ENCODE peak calls at places on chromosomes 2 and 18, in nine cellular contexts. One of them, this sample, is unnamed.

GRCh38 chr18:40821596-40822243 is 1133.3 kb upstream of the PIK3C3 start:
- DNase-seq in GM10248: no peak
- DNase-seq in CD4-positive, alpha-beta T cell: no peak
- DNase-seq in KBM-7: no peak
- DNase-seq in NCI-H748 treated with DMSO at 0.1 percent for 48 hours: no peak
- DNase-seq in B cell: no peak
- DNase-seq in activated CD4-positive, alpha-beta T cell treated with anti-CD3 and anti-CD28 coated beads, Interleukin-2, amount 50 U/mL, for 24 hours: no peak
- DNase-seq in GM04503: no peak
- DNase-seq in GM06990: no peak
- DNase-seq in this sample: no peak

GRCh38 chr2:143161982-143162837 is 33.0 kb downstream of the ARHGAP15 start:
- DNase-seq in GM06990: no peak
- DNase-seq in activated CD4-positive, alpha-beta T cell treated with anti-CD3 and anti-CD28 coated beads, Interleukin-2, amount 50 U/mL, for 24 hours: peak; percentile 43
- DNase-seq in B cell: peak; percentile 61
- DNase-seq in GM10248: no peak
- DNase-seq in NCI-H748 treated with DMSO at 0.1 percent for 48 hours: peak; percentile 65
- DNase-seq in GM04503: no peak
- DNase-seq in KBM-7: peak; percentile 62
- DNase-seq in CD4-positive, alpha-beta T cell: peak; percentile 64
- DNase-seq in this sample: no peak

GRCh38 chr18:58135806-58136331 is 91.8 kb downstream of the NEDD4L start:
- DNase-seq in GM10248: peak; percentile 79
- DNase-seq in KBM-7: peak; percentile 73
- DNase-seq in CD4-positive, alpha-beta T cell: peak; percentile 23
- DNase-seq in activated CD4-positive, alpha-beta T cell treated with anti-CD3 and anti-CD28 coated beads, Interleukin-2, amount 50 U/mL, for 24 hours: peak; percentile 21
- DNase-seq in NCI-H748 treated with DMSO at 0.1 percent for 48 hours: peak; percentile 71
- DNase-seq in GM06990: no peak
- DNase-seq in GM04503: peak; percentile 21
- DNase-seq in B cell: peak; percentile 66
- DNase-seq in this sample: peak; percentile 83

GRCh38 chr2:55155764-55156221 is 76.3 kb downstream of the CLHC1 start:
- DNase-seq in GM10248: no peak
- DNase-seq in GM06990: no peak
- DNase-seq in KBM-7: no peak
- DNase-seq in activated CD4-positive, alpha-beta T cell treated with anti-CD3 and anti-CD28 coated beads, Interleukin-2, amount 50 U/mL, for 24 hours: no peak
- DNase-seq in NCI-H748 treated with DMSO at 0.1 percent for 48 hours: no peak
- DNase-seq in CD4-positive, alpha-beta T cell: no peak
- DNase-seq in B cell: no peak
- DNase-seq in GM04503: peak; percentile 80
- DNase-seq in this sample: no peak

GRCh38 chr18:23803755-23804154 is 114.5 kb downstream of the LAMA3 start:
- DNase-seq in activated CD4-positive, alpha-beta T cell treated with anti-CD3 and anti-CD28 coated beads, Interleukin-2, amount 50 U/mL, for 24 hours: no peak
- DNase-seq in NCI-H748 treated with DMSO at 0.1 percent for 48 hours: no peak
- DNase-seq in B cell: no peak
- DNase-seq in GM04503: no peak
- DNase-seq in GM10248: no peak
- DNase-seq in GM06990: no peak
- DNase-seq in CD4-positive, alpha-beta T cell: no peak
- DNase-seq in KBM-7: no peak
- DNase-seq in this sample: no peak

GRCh38 chr2:219507555-219508443 is 6.5 kb upstream of the ASIC4 start:
- DNase-seq in KBM-7: no peak
- DNase-seq in B cell: no peak
- DNase-seq in GM04503: no peak
- DNase-seq in GM10248: no peak
- DNase-seq in GM06990: no peak
- DNase-seq in CD4-positive, alpha-beta T cell: no peak
- DNase-seq in NCI-H748 treated with DMSO at 0.1 percent for 48 hours: no peak
- DNase-seq in activated CD4-positive, alpha-beta T cell treated with anti-CD3 and anti-CD28 coated beads, Interleukin-2, amount 50 U/mL, for 24 hours: no peak
- DNase-seq in this sample: no peak

GRCh38 chr2:170123593-170123992 is 54.4 kb upstream of the MYO3B start:
- DNase-seq in GM10248: no peak
- DNase-seq in B cell: no peak
- DNase-seq in activated CD4-positive, alpha-beta T cell treated with anti-CD3 and anti-CD28 coated beads, Interleukin-2, amount 50 U/mL, for 24 hours: no peak
- DNase-seq in GM06990: no peak
- DNase-seq in NCI-H748 treated with DMSO at 0.1 percent for 48 hours: no peak
- DNase-seq in KBM-7: no peak
- DNase-seq in GM04503: no peak
- DNase-seq in CD4-positive, alpha-beta T cell: no peak
- DNase-seq in this sample: no peak

GRCh38 chr2:128284841-128285240 is 33.8 kb downstream of the HS6ST1 start:
- DNase-seq in GM04503: no peak
- DNase-seq in CD4-positive, alpha-beta T cell: no peak
- DNase-seq in activated CD4-positive, alpha-beta T cell treated with anti-CD3 and anti-CD28 coated beads, Interleukin-2, amount 50 U/mL, for 24 hours: no peak
- DNase-seq in B cell: no peak
- DNase-seq in KBM-7: no peak
- DNase-seq in GM10248: no peak
- DNase-seq in GM06990: no peak
- DNase-seq in NCI-H748 treated with DMSO at 0.1 percent for 48 hours: no peak
- DNase-seq in this sample: no peak

GRCh38 chr2:129810521-129810920 is 168.9 kb upstream of the RAB6C start:
- DNase-seq in GM06990: no peak
- DNase-seq in GM04503: no peak
- DNase-seq in NCI-H748 treated with DMSO at 0.1 percent for 48 hours: no peak
- DNase-seq in KBM-7: no peak
- DNase-seq in B cell: no peak
- DNase-seq in activated CD4-positive, alpha-beta T cell treated with anti-CD3 and anti-CD28 coated beads, Interleukin-2, amount 50 U/mL, for 24 hours: no peak
- DNase-seq in CD4-positive, alpha-beta T cell: no peak
- DNase-seq in GM10248: no peak
- DNase-seq in this sample: no peak

GRCh38 chr2:118861741-118862140 is 14.3 kb upstream of the EN1 start:
- DNase-seq in CD4-positive, alpha-beta T cell: no peak
- DNase-seq in GM10248: no peak
- DNase-seq in GM04503: no peak
- DNase-seq in B cell: no peak
- DNase-seq in GM06990: no peak
- DNase-seq in KBM-7: no peak
- DNase-seq in activated CD4-positive, alpha-beta T cell treated with anti-CD3 and anti-CD28 coated beads, Interleukin-2, amount 50 U/mL, for 24 hours: no peak
- DNase-seq in NCI-H748 treated with DMSO at 0.1 percent for 48 hours: no peak
- DNase-seq in this sample: no peak

GRCh38 chr2:138504092-138504491 is 2.5 kb downstream of the SPOPL start:
- DNase-seq in GM10248: no peak
- DNase-seq in NCI-H748 treated with DMSO at 0.1 percent for 48 hours: no peak
- DNase-seq in KBM-7: no peak
- DNase-seq in CD4-positive, alpha-beta T cell: no peak
- DNase-seq in GM06990: no peak
- DNase-seq in activated CD4-positive, alpha-beta T cell treated with anti-CD3 and anti-CD28 coated beads, Interleukin-2, amount 50 U/mL, for 24 hours: no peak
- DNase-seq in GM04503: no peak
- DNase-seq in B cell: no peak
- DNase-seq in this sample: no peak

GRCh38 chr2:20198796-20199361 is 26.1 kb downstream of the SDC1 start:
- DNase-seq in B cell: no peak
- DNase-seq in GM06990: no peak
- DNase-seq in CD4-positive, alpha-beta T cell: no peak
- DNase-seq in NCI-H748 treated with DMSO at 0.1 percent for 48 hours: no peak
- DNase-seq in activated CD4-positive, alpha-beta T cell treated with anti-CD3 and anti-CD28 coated beads, Interleukin-2, amount 50 U/mL, for 24 hours: no peak
- DNase-seq in KBM-7: no peak
- DNase-seq in GM04503: no peak
- DNase-seq in GM10248: no peak
- DNase-seq in this sample: no peak

GRCh38 chr2:117985092-117985491 is 28.8 kb downstream of the CCDC93 start:
- DNase-seq in NCI-H748 treated with DMSO at 0.1 percent for 48 hours: no peak
- DNase-seq in GM06990: no peak
- DNase-seq in CD4-positive, alpha-beta T cell: no peak
- DNase-seq in B cell: no peak
- DNase-seq in activated CD4-positive, alpha-beta T cell treated with anti-CD3 and anti-CD28 coated beads, Interleukin-2, amount 50 U/mL, for 24 hours: no peak
- DNase-seq in KBM-7: no peak
- DNase-seq in GM04503: no peak
- DNase-seq in GM10248: no peak
- DNase-seq in this sample: no peak

GRCh38 chr18:74608681-74609080 is 11.0 kb downstream of the ZNF407 start:
- DNase-seq in KBM-7: no peak
- DNase-seq in GM10248: no peak
- DNase-seq in activated CD4-positive, alpha-beta T cell treated with anti-CD3 and anti-CD28 coated beads, Interleukin-2, amount 50 U/mL, for 24 hours: no peak
- DNase-seq in GM06990: no peak
- DNase-seq in NCI-H748 treated with DMSO at 0.1 percent for 48 hours: no peak
- DNase-seq in GM04503: no peak
- DNase-seq in B cell: no peak
- DNase-seq in CD4-positive, alpha-beta T cell: no peak
- DNase-seq in this sample: no peak

GRCh38 chr2:96493072-96493471 is 12.1 kb downstream of the NEURL3 start:
- DNase-seq in B cell: peak; percentile 23
- DNase-seq in GM10248: no peak
- DNase-seq in CD4-positive, alpha-beta T cell: no peak
- DNase-seq in activated CD4-positive, alpha-beta T cell treated with anti-CD3 and anti-CD28 coated beads, Interleukin-2, amount 50 U/mL, for 24 hours: no peak
- DNase-seq in NCI-H748 treated with DMSO at 0.1 percent for 48 hours: no peak
- DNase-seq in KBM-7: no peak
- DNase-seq in GM04503: no peak
- DNase-seq in GM06990: no peak
- DNase-seq in this sample: no peak

GRCh38 chr18:57258131-57258777 is 94.1 kb upstream of the ST8SIA3 start:
- DNase-seq in GM04503: no peak
- DNase-seq in NCI-H748 treated with DMSO at 0.1 percent for 48 hours: no peak
- DNase-seq in B cell: no peak
- DNase-seq in GM10248: no peak
- DNase-seq in GM06990: no peak
- DNase-seq in KBM-7: no peak
- DNase-seq in activated CD4-positive, alpha-beta T cell treated with anti-CD3 and anti-CD28 coated beads, Interleukin-2, amount 50 U/mL, for 24 hours: no peak
- DNase-seq in CD4-positive, alpha-beta T cell: no peak
- DNase-seq in this sample: no peak

GRCh38 chr2:229344151-229344551 is 73.1 kb upstream of the PID1 start:
- DNase-seq in GM06990: no peak
- DNase-seq in GM10248: no peak
- DNase-seq in KBM-7: no peak
- DNase-seq in activated CD4-positive, alpha-beta T cell treated with anti-CD3 and anti-CD28 coated beads, Interleukin-2, amount 50 U/mL, for 24 hours: no peak
- DNase-seq in B cell: no peak
- DNase-seq in NCI-H748 treated with DMSO at 0.1 percent for 48 hours: no peak
- DNase-seq in CD4-positive, alpha-beta T cell: no peak
- DNase-seq in GM04503: peak; percentile 78
- DNase-seq in this sample: no peak

GRCh38 chr2:55157474-55157884 is 74.6 kb downstream of the CLHC1 start:
- DNase-seq in CD4-positive, alpha-beta T cell: no peak
- DNase-seq in NCI-H748 treated with DMSO at 0.1 percent for 48 hours: no peak
- DNase-seq in GM10248: no peak
- DNase-seq in B cell: no peak
- DNase-seq in activated CD4-positive, alpha-beta T cell treated with anti-CD3 and anti-CD28 coated beads, Interleukin-2, amount 50 U/mL, for 24 hours: no peak
- DNase-seq in KBM-7: no peak
- DNase-seq in GM06990: peak; percentile 25
- DNase-seq in GM04503: peak; percentile 42
- DNase-seq in this sample: no peak

GRCh38 chr2:159506764-159507406 is 109.5 kb downstream of the BAZ2B start:
- DNase-seq in GM04503: no peak
- DNase-seq in CD4-positive, alpha-beta T cell: no peak
- DNase-seq in GM06990: no peak
- DNase-seq in KBM-7: no peak
- DNase-seq in B cell: no peak
- DNase-seq in NCI-H748 treated with DMSO at 0.1 percent for 48 hours: no peak
- DNase-seq in activated CD4-positive, alpha-beta T cell treated with anti-CD3 and anti-CD28 coated beads, Interleukin-2, amount 50 U/mL, for 24 hours: no peak
- DNase-seq in GM10248: no peak
- DNase-seq in this sample: no peak

GRCh38 chr18:77114564-77115391 is 17.8 kb downstream of the MBP start:
- DNase-seq in GM10248: peak; percentile 59
- DNase-seq in NCI-H748 treated with DMSO at 0.1 percent for 48 hours: no peak
- DNase-seq in CD4-positive, alpha-beta T cell: no peak
- DNase-seq in GM04503: peak; percentile 96
- DNase-seq in B cell: no peak
- DNase-seq in activated CD4-positive, alpha-beta T cell treated with anti-CD3 and anti-CD28 coated beads, Interleukin-2, amount 50 U/mL, for 24 hours: no peak
- DNase-seq in GM06990: no peak
- DNase-seq in KBM-7: peak; percentile 98
- DNase-seq in this sample: no peak

GRCh38 chr2:62216616-62217015 is 20.7 kb downstream of the B3GNT2 start:
- DNase-seq in GM04503: peak; percentile 74
- DNase-seq in GM06990: no peak
- DNase-seq in KBM-7: no peak
- DNase-seq in NCI-H748 treated with DMSO at 0.1 percent for 48 hours: no peak
- DNase-seq in B cell: no peak
- DNase-seq in CD4-positive, alpha-beta T cell: no peak
- DNase-seq in activated CD4-positive, alpha-beta T cell treated with anti-CD3 and anti-CD28 coated beads, Interleukin-2, amount 50 U/mL, for 24 hours: no peak
- DNase-seq in GM10248: no peak
- DNase-seq in this sample: no peak

GRCh38 chr2:221716434-221717303 is 144.6 kb upstream of the EPHA4 start:
- DNase-seq in GM04503: no peak
- DNase-seq in KBM-7: no peak
- DNase-seq in GM06990: no peak
- DNase-seq in B cell: no peak
- DNase-seq in CD4-positive, alpha-beta T cell: no peak
- DNase-seq in GM10248: no peak
- DNase-seq in activated CD4-positive, alpha-beta T cell treated with anti-CD3 and anti-CD28 coated beads, Interleukin-2, amount 50 U/mL, for 24 hours: no peak
- DNase-seq in NCI-H748 treated with DMSO at 0.1 percent for 48 hours: peak; percentile 41
- DNase-seq in this sample: no peak